ENCODE peak calls at places on chromosome 1, in six cellular contexts. T, C, J, H, Q and N are unnamed samples.
A peak's percentile ranks its signal among the peaks of the same experiment; 100 is the strongest.

GRCh38 chr1:44485229-44485932 is 80.3 kb downstream of the RNF220 start:
- DNase-seq in C (peak; percentile 83), Q (peak; percentile 43), J (no peak), H (peak; percentile 87), T (peak; percentile 58), N (no peak)

GRCh38 chr1:1083181-1084027 is 9.3 kb upstream of the RNF223 start:
- DNase-seq in Q (no peak), T (no peak), J (peak; percentile 4), H (no peak), C (no peak), N (no peak)

GRCh38 chr1:218996362-218996761 is 177.3 kb upstream of the LYPLAL1 start:
- DNase-seq in C (peak; percentile 19), J (no peak), Q (no peak), T (no peak), H (no peak), N (no peak)

GRCh38 chr1:87295720-87296119 is 33.0 kb upstream of the LMO4 start:
- DNase-seq in Q (no peak), H (no peak), J (no peak), T (no peak), C (peak; percentile 21), N (no peak)

GRCh38 chr1:110594466-110595076 is 11.6 kb downstream of the KCNA2 start:
- DNase-seq in T (no peak), C (no peak), Q (no peak), H (no peak), J (no peak), N (peak; percentile 32)

GRCh38 chr1:21510113-21510493 is 880 bp downstream of the ALPL start:
- DNase-seq in C (no peak), T (no peak), Q (no peak), J (no peak), H (no peak), N (no peak)

GRCh38 chr1:155379180-155379876 is 58.6 kb downstream of the RUSC1 start:
- DNase-seq in H (no peak), C (peak; percentile 6), Q (peak; percentile 9), J (no peak), T (no peak), N (no peak)

GRCh38 chr1:48160486-48161132 is 61.9 kb upstream of the SLC5A9 start:
- DNase-seq in H (no peak), C (no peak), Q (no peak), J (no peak), T (no peak), N (no peak)

GRCh38 chr1:191662746-191663145 is 495.5 kb upstream of the RGS18 start:
- DNase-seq in T (no peak), Q (no peak), H (no peak), C (no peak), J (no peak), N (no peak)

GRCh38 chr1:185045793-185046441 is 559 bp downstream of the RNF2 start:
- DNase-seq in T (no peak), H (peak; percentile 81), Q (peak; percentile 16), J (peak; percentile 20), C (peak; percentile 62), N (peak; percentile 47)

GRCh38 chr1:2982615-2983318 is 38.5 kb upstream of the ACTRT2 start:
- DNase-seq in J (no peak), Q (no peak), T (no peak), H (no peak), C (no peak), N (no peak)

GRCh38 chr1:20589331-20590312 is 725 bp downstream of the CDA start:
- DNase-seq in T (no peak), C (peak; percentile 79), Q (peak; percentile 62), H (no peak), J (no peak), N (no peak)

GRCh38 chr1:204685236-204686006 is at the start of gene LRRN2:
- DNase-seq in Q (no peak), H (no peak), C (no peak), J (peak; percentile 60), T (no peak), N (no peak)

GRCh38 chr1:204684206-204684536 is 1.4 kb downstream of the LRRN2 start:
- DNase-seq in C (no peak), T (no peak), Q (no peak), J (no peak), H (no peak), N (no peak)

GRCh38 chr1:204680461-204680860 is 5.1 kb downstream of the LRRN2 start:
- DNase-seq in C (no peak), Q (peak; percentile 14), J (no peak), H (no peak), T (no peak), N (no peak)

GRCh38 chr1:204684551-204685235 is 845 bp downstream of the LRRN2 start:
- DNase-seq in J (peak; percentile 32), Q (peak; percentile 12), C (peak; percentile 8), H (no peak), T (no peak), N (peak; percentile 7)

GRCh38 chr1:204683284-204684205 is 2.0 kb downstream of the LRRN2 start:
- DNase-seq in Q (no peak), C (no peak), H (no peak), T (no peak), J (no peak), N (no peak)
- H3K4me3 ChIP-seq in Q (peak overlapping the region; percentile 47), C (no peak overlapping the region), H (no peak overlapping the region), T (no peak overlapping the region), J (peak overlapping the region; percentile 64), N (no peak overlapping the region)

GRCh38 chr1:93033029-93033428 is 46.1 kb upstream of the MTF2 start:
- DNase-seq in C (no peak), Q (no peak), T (peak; percentile 24), H (peak; percentile 67), J (no peak), N (peak; percentile 50)
- TF ChIP-seq CTCF in C (no peak), Q (no peak), T (no peak), H (no peak), J (no peak), N (no peak)

GRCh38 chr1:26429741-26430140 is 2.4 kb upstream of the DHDDS start:
- DNase-seq in T (no peak), H (no peak), Q (no peak), J (no peak), C (no peak), N (no peak)
- H3K4me3 ChIP-seq in T (no peak overlapping the region), H (no peak overlapping the region), Q (no peak overlapping the region), J (no peak overlapping the region), C (no peak overlapping the region), N (no peak overlapping the region)

DNA sequence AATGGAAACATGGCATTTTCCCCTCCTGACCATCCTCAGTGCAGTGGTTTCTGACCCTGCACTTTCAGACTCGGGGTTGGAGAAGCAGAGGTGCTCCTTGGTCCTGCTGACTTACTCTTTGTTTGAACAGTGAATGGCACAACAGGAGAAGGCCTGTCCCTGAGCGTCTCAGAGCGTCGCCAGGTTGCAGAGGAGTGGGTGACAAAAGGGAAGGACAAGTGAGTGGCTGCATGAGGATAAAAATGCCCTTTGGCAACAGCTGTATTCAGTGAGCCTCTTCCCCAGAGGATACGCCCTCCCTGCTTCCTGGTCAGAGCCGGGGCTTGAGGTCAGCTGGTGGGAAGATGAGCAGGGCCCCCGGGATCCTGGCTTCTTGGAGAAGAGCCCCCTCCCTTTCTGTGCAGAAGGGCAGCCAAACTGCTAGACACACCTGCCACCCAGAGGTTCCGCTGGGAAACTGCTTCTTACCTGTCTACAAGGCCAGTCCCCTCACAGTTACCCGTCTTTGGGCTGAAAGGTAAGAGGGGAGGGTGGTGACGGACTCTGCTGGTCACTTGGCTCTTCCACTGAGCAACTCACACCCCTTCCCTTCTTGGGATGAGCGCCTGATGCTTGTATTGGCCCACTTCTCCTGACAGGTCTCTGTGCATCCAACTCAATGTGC is 16.6 kb downstream of the NPL start:
- DNase-seq in C (no peak), H (peak; percentile 68), Q (no peak), J (no peak), T (no peak), N (no peak)
- TF ChIP-seq CTCF in C (no peak), H (peak; percentile 77), Q (no peak), J (no peak), T (no peak), N (no peak)

GRCh38 chr1:26154750-26155149 is 4.1 kb upstream of the FAM110D start:
- DNase-seq in T (no peak), J (no peak), C (no peak), Q (peak; percentile 55), H (no peak), N (no peak)
- H3K4me3 ChIP-seq in T (no peak overlapping the region), J (no peak overlapping the region), C (no peak overlapping the region), Q (no peak overlapping the region), H (no peak overlapping the region), N (no peak overlapping the region)

GRCh38 chr1:236394905-236395779 is 1.1 kb downstream of the EDARADD start:
- DNase-seq in C (peak; percentile 43), J (peak; percentile 8), H (peak; percentile 76), T (peak; percentile 10), Q (no peak), N (peak; percentile 19)
- TF ChIP-seq CTCF in C (no peak), J (no peak), H (no peak), T (no peak), Q (no peak), N (no peak)

DNA sequence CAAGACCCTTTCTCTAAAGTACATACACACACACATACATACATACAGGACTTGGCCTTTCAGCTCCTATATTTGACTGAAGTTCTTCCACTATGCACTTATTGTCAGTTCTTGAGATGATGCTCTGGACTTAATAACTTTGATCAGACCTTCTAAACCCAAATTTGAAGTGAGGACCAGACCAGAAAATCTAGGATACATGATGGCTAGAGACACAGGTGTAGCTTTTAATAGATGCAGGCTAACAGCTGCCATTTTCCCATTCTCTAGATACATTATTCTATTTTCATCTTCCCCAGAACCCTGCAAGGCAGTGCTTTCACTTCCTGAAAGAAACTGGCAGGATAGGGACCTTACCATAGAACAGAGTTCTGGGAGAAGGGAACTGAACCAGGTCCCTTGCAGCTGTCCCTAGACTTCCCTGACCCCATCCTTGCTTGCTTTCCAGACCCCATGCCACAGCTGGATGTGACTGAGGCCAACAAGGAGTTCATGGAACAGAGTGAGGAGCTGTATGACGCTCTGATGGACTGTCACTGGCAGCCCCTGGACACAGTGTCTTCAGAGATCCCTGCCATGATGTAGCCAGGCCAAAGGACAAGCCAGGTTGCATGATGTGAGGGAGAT is 14.9 kb upstream of the RAB42 start:
- DNase-seq in T (peak; percentile 51), H (peak; percentile 49), C (peak; percentile 39), Q (no peak), J (no peak), N (peak; percentile 62)
- H3K4me3 ChIP-seq in T (no peak overlapping the region), H (no peak overlapping the region), C (no peak overlapping the region), Q (no peak overlapping the region), J (no peak overlapping the region), N (no peak overlapping the region)

DNA sequence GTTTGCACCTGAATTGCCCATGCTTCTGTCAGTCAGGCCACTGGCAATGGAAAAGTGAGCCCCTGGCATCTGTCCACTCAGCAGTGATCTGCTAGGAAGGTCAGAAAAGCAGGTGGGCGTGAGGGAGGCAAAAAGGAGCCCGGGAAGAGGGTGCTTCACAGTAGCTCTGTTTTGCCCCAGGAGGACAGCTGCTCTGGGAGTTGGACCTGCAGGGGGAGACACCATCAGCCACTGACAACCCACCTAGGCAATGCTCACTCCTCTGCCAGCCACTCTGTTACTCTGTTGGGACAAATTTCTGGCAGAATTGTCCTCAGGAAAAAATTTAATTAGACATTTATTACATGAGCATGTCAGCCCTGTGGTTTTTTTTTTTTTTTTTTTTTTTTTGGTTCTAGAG is 146.4 kb downstream of the LRIG2 start:
- DNase-seq in H (no peak), C (no peak), Q (no peak), T (no peak), J (peak; percentile 36), N (no peak)
- TF ChIP-seq CTCF in H (peak; percentile 55), C (no peak), Q (no peak), T (no peak), J (no peak), N (peak; percentile 32)